ENCODE peak calls at places on chromosomes 1 and 21, in seven cellular contexts. One of them, this sample, is unnamed.

GRCh38 chr1:194105381-194105780 is 919.0 kb upstream of the B3GALT2 start:
- DNase-seq in fibroblast of mammary gland: no peak
- DNase-seq in left lung: no peak
- DNase-seq in AG10803: no peak
- DNase-seq in ovary: no peak
- DNase-seq in GM23338: no peak
- DNase-seq in body of pancreas: no peak
- DNase-seq in this sample: no peak

GRCh38 chr1:26225033-26225831 is 8.8 kb upstream of the CEP85 start:
- DNase-seq in fibroblast of mammary gland: peak; percentile 8
- DNase-seq in left lung: peak; percentile 82
- DNase-seq in AG10803: no peak
- DNase-seq in ovary: peak; percentile 63
- DNase-seq in GM23338: peak; percentile 95
- DNase-seq in body of pancreas: peak; percentile 95
- DNase-seq in this sample: no peak

GRCh38 chr1:170162385-170163226 is 16.8 kb downstream of the NTMT2 start:
- DNase-seq in fibroblast of mammary gland: peak; percentile 97
- DNase-seq in left lung: peak; percentile 43
- DNase-seq in AG10803: peak; percentile 97
- DNase-seq in ovary: peak; percentile 16
- DNase-seq in GM23338: peak; percentile 9
- DNase-seq in body of pancreas: peak; percentile 13
- DNase-seq in this sample: no peak

GRCh38 chr1:23196627-23197328 is 20.5 kb downstream of the HTR1D start:
- DNase-seq in fibroblast of mammary gland: peak; percentile 93
- DNase-seq in left lung: no peak
- DNase-seq in AG10803: peak; percentile 97
- DNase-seq in ovary: no peak
- DNase-seq in GM23338: peak; percentile 24
- DNase-seq in body of pancreas: peak; percentile 24
- DNase-seq in this sample: no peak

GRCh38 chr1:183896466-183897026 is 91.6 kb downstream of the RGL1 start:
- DNase-seq in fibroblast of mammary gland: peak; percentile 93
- DNase-seq in left lung: no peak
- DNase-seq in AG10803: no peak
- DNase-seq in ovary: no peak
- DNase-seq in GM23338: no peak
- DNase-seq in body of pancreas: no peak
- DNase-seq in this sample: no peak

GRCh38 chr1:68608289-68608688 is 111.4 kb upstream of the DEPDC1 start:
- DNase-seq in fibroblast of mammary gland: no peak
- DNase-seq in left lung: no peak
- DNase-seq in AG10803: no peak
- DNase-seq in ovary: no peak
- DNase-seq in GM23338: no peak
- DNase-seq in body of pancreas: no peak
- DNase-seq in this sample: no peak

GRCh38 chr1:44805311-44806024 is 1.7 kb downstream of the DYNLT4 start:
- DNase-seq in fibroblast of mammary gland: no peak
- DNase-seq in left lung: peak; percentile 30
- DNase-seq in AG10803: no peak
- DNase-seq in ovary: peak; percentile 39
- DNase-seq in GM23338: no peak
- DNase-seq in body of pancreas: no peak
- DNase-seq in this sample: no peak

GRCh38 chr1:162327144-162327790 is 49.4 kb downstream of the SPATA46 start:
- DNase-seq in fibroblast of mammary gland: peak; percentile 63
- DNase-seq in left lung: no peak
- DNase-seq in AG10803: peak; percentile 2
- DNase-seq in ovary: no peak
- DNase-seq in GM23338: no peak
- DNase-seq in body of pancreas: no peak
- DNase-seq in this sample: no peak

GRCh38 chr1:23210351-23210785 is 6.9 kb downstream of the HTR1D start:
- DNase-seq in fibroblast of mammary gland: no peak
- DNase-seq in left lung: no peak
- DNase-seq in AG10803: no peak
- DNase-seq in ovary: no peak
- DNase-seq in GM23338: peak; percentile 79
- DNase-seq in body of pancreas: no peak
- DNase-seq in this sample: no peak

GRCh38 chr1:118339431-118340146 is 154.6 kb upstream of the SPAG17 start:
- DNase-seq in fibroblast of mammary gland: peak; percentile 53
- DNase-seq in left lung: no peak
- DNase-seq in AG10803: no peak
- DNase-seq in ovary: no peak
- DNase-seq in GM23338: no peak
- DNase-seq in body of pancreas: no peak
- DNase-seq in this sample: no peak

GRCh38 chr1:169003864-169004516 is 102.5 kb upstream of the ATP1B1 start:
- DNase-seq in fibroblast of mammary gland: no peak
- DNase-seq in left lung: peak; percentile 44
- DNase-seq in AG10803: peak; percentile 43
- DNase-seq in ovary: no peak
- DNase-seq in GM23338: no peak
- DNase-seq in body of pancreas: peak; percentile 39
- DNase-seq in this sample: no peak

DNA sequence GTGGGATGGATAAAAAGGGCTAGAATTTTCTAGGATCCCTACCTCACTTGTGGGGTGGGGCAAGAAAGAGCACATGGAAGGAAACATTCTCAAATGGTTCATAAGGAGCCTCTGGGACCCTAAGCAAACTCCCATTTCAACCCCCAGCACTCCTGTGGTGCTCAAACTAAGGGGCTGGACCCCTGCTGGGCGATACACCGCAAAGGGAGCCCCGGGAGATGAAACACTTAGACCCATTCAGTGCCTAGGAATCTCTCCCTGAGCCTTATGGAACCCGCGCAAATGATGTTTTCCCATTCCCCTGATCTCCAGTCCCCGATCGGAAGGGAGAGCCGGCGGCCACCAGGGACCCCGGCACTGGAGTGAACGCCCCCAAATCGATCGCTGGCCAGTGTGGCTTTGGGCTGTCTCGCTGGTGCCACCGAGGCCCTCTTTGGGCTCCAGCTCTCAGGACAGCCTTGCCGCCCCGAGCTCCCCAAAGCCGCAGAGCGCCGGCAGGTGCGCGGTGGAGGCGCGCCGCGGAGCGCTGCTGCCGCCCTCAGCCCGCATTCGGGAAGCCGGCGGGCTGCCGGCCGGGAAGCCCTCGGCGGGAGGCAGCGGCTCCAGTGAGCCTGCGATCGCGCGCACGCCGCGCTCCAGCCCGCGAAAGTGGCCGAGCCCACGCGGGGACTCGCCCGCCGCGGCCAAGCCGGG is 1.2 kb downstream of the PLXNA2 start:
- DNase-seq in fibroblast of mammary gland: peak; percentile 14
- DNase-seq in left lung: no peak
- DNase-seq in AG10803: no peak
- DNase-seq in ovary: no peak
- DNase-seq in GM23338: peak; percentile 66
- DNase-seq in body of pancreas: peak; percentile 54
- DNase-seq in this sample: no peak
- TF ChIP-seq CTCF in fibroblast of mammary gland: no peak
- TF ChIP-seq CTCF in left lung: no peak
- TF ChIP-seq CTCF in AG10803: peak; percentile 3
- TF ChIP-seq CTCF in ovary: peak; percentile 32
- TF ChIP-seq CTCF in GM23338: peak; percentile 29
- TF ChIP-seq CTCF in body of pancreas: peak; percentile 18
- TF ChIP-seq CTCF in this sample: peak; percentile 23

GRCh38 chr1:203196371-203196770 is 9.9 kb upstream of the CHI3L1 start:
- DNase-seq in fibroblast of mammary gland: no peak
- DNase-seq in left lung: no peak
- DNase-seq in AG10803: peak; percentile 11
- DNase-seq in ovary: no peak
- DNase-seq in GM23338: peak; percentile 60
- DNase-seq in body of pancreas: no peak
- DNase-seq in this sample: no peak
- TF ChIP-seq CTCF in fibroblast of mammary gland: no peak
- TF ChIP-seq CTCF in left lung: no peak
- TF ChIP-seq CTCF in AG10803: peak; percentile 29
- TF ChIP-seq CTCF in ovary: no peak
- TF ChIP-seq CTCF in GM23338: peak; percentile 54
- TF ChIP-seq CTCF in body of pancreas: no peak
- TF ChIP-seq CTCF in this sample: no peak

GRCh38 chr1:24438423-24438901 is 22.9 kb downstream of the NIPAL3 start:
- DNase-seq in fibroblast of mammary gland: peak; percentile 57
- DNase-seq in left lung: no peak
- DNase-seq in AG10803: peak; percentile 74
- DNase-seq in ovary: no peak
- DNase-seq in GM23338: peak; percentile 29
- DNase-seq in body of pancreas: no peak
- DNase-seq in this sample: no peak
- TF ChIP-seq CTCF in fibroblast of mammary gland: no peak
- TF ChIP-seq CTCF in left lung: no peak
- TF ChIP-seq CTCF in AG10803: no peak
- TF ChIP-seq CTCF in ovary: no peak
- TF ChIP-seq CTCF in GM23338: no peak
- TF ChIP-seq CTCF in body of pancreas: no peak
- TF ChIP-seq CTCF in this sample: no peak

GRCh38 chr1:93306920-93307319 is 38.8 kb upstream of the DR1 start:
- DNase-seq in fibroblast of mammary gland: no peak
- DNase-seq in left lung: no peak
- DNase-seq in AG10803: no peak
- DNase-seq in ovary: no peak
- DNase-seq in GM23338: no peak
- DNase-seq in body of pancreas: no peak
- DNase-seq in this sample: no peak

GRCh38 chr1:93301131-93301530 is 44.6 kb upstream of the DR1 start:
- DNase-seq in fibroblast of mammary gland: no peak
- DNase-seq in left lung: no peak
- DNase-seq in AG10803: no peak
- DNase-seq in ovary: no peak
- DNase-seq in GM23338: no peak
- DNase-seq in body of pancreas: no peak
- DNase-seq in this sample: no peak

GRCh38 chr1:93302078-93302477 is 43.6 kb upstream of the DR1 start:
- DNase-seq in fibroblast of mammary gland: no peak
- DNase-seq in left lung: no peak
- DNase-seq in AG10803: no peak
- DNase-seq in ovary: no peak
- DNase-seq in GM23338: no peak
- DNase-seq in body of pancreas: no peak
- DNase-seq in this sample: no peak

GRCh38 chr1:93304716-93305138 is 41.0 kb upstream of the DR1 start:
- DNase-seq in fibroblast of mammary gland: peak; percentile 78
- DNase-seq in left lung: no peak
- DNase-seq in AG10803: peak; percentile 74
- DNase-seq in ovary: no peak
- DNase-seq in GM23338: peak; percentile 89
- DNase-seq in body of pancreas: peak; percentile 71
- DNase-seq in this sample: peak; percentile 36
- TF ChIP-seq CTCF in fibroblast of mammary gland: peak; percentile 94
- TF ChIP-seq CTCF in left lung: peak; percentile 86
- TF ChIP-seq CTCF in AG10803: peak; percentile 97
- TF ChIP-seq CTCF in ovary: peak; percentile 61
- TF ChIP-seq CTCF in GM23338: peak; percentile 89
- TF ChIP-seq CTCF in body of pancreas: peak; percentile 87
- TF ChIP-seq CTCF in this sample: peak; percentile 66

GRCh38 chr21:39670741-39671140 is 58.0 kb downstream of the B3GALT5 start:
- DNase-seq in fibroblast of mammary gland: no peak
- DNase-seq in left lung: no peak
- DNase-seq in AG10803: peak; percentile 30
- DNase-seq in ovary: no peak
- DNase-seq in GM23338: no peak
- DNase-seq in body of pancreas: peak; percentile 56
- DNase-seq in this sample: no peak

GRCh38 chr21:39667353-39667891 is 54.7 kb downstream of the B3GALT5 start:
- DNase-seq in fibroblast of mammary gland: no peak
- DNase-seq in left lung: no peak
- DNase-seq in AG10803: no peak
- DNase-seq in ovary: no peak
- DNase-seq in GM23338: no peak
- DNase-seq in body of pancreas: peak; percentile 41
- DNase-seq in this sample: no peak

GRCh38 chr21:39668369-39668768 is 55.6 kb downstream of the B3GALT5 start:
- DNase-seq in fibroblast of mammary gland: no peak
- DNase-seq in left lung: no peak
- DNase-seq in AG10803: no peak
- DNase-seq in ovary: no peak
- DNase-seq in GM23338: no peak
- DNase-seq in body of pancreas: peak; percentile 46
- DNase-seq in this sample: no peak

GRCh38 chr21:39669976-39670671 is 57.4 kb downstream of the B3GALT5 start:
- DNase-seq in fibroblast of mammary gland: no peak
- DNase-seq in left lung: no peak
- DNase-seq in AG10803: no peak
- DNase-seq in ovary: no peak
- DNase-seq in GM23338: no peak
- DNase-seq in body of pancreas: peak; percentile 38
- DNase-seq in this sample: no peak

DNA sequence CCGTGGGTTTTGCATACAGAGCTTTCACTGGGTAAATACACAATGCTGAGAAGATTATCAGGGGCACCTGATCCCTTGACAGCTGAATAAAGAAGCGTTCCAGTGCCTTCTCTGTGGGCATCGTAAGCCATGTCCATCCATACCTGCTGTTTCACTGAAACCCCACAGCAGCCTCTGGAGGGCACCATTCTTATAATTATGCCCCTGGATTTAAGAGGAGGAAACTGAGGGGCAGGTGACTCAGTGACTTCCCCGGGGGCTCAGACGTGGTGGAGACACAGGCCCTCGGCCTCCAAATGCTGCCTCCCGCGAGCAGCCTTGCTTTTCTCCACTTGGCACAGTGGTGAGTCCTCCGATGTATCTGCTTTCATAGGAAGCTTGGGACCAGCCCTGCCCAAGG is 56.7 kb downstream of the B3GALT5 start:
- DNase-seq in fibroblast of mammary gland: no peak
- DNase-seq in left lung: no peak
- DNase-seq in AG10803: no peak
- DNase-seq in ovary: no peak
- DNase-seq in GM23338: no peak
- DNase-seq in body of pancreas: no peak
- DNase-seq in this sample: no peak
- TF ChIP-seq CTCF in fibroblast of mammary gland: no peak
- TF ChIP-seq CTCF in left lung: no peak
- TF ChIP-seq CTCF in AG10803: no peak
- TF ChIP-seq CTCF in ovary: no peak
- TF ChIP-seq CTCF in GM23338: peak; percentile 42
- TF ChIP-seq CTCF in body of pancreas: no peak
- TF ChIP-seq CTCF in this sample: no peak

DNA sequence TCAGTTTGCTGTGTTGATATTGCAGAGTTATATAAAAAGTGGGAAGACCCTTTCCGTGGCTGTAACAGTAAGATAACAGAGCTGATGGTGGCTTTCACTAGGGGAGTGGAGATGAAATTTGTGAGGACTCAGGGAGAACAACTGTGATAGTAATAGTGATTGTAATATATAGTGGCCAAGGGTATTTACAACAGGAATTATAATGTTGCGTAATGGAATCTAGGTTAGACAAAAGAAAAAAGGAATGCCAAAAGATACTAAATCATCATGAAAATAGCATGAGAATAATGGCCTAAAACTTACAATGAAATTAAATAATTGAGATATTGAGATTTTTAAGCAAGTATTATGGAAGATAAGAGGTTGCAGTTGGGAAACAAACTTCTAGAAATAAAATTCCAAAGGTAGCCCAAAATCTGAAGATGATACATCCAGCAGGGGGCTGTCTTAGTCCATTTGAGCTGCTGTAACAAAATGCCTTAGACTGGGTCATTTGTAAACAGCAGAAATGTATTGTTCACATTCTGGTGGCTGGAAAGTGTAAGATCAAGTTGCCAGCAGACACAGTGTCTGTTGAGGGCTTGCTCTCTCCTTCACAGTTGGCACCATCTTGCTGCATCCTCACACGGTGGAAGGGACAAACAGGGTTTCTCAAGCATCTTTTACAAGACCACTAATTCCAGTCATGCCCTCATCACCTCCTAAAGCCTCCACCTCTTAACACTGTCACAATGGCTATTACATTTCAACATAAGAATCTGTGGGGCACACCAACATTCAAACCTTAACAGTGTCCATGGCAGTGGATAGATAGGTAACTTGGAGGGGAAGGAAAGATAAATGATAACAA is 711.2 kb downstream of the MRPL39 start:
- DNase-seq in fibroblast of mammary gland: peak; percentile 7
- DNase-seq in left lung: no peak
- DNase-seq in AG10803: peak; percentile 26
- DNase-seq in ovary: peak; percentile 14
- DNase-seq in GM23338: peak; percentile 66
- DNase-seq in body of pancreas: peak; percentile 10
- DNase-seq in this sample: no peak
- TF ChIP-seq CTCF in fibroblast of mammary gland: peak; percentile 29
- TF ChIP-seq CTCF in left lung: peak; percentile 15
- TF ChIP-seq CTCF in AG10803: peak; percentile 56
- TF ChIP-seq CTCF in ovary: peak; percentile 39
- TF ChIP-seq CTCF in GM23338: peak; percentile 61
- TF ChIP-seq CTCF in body of pancreas: peak; percentile 53
- TF ChIP-seq CTCF in this sample: peak; percentile 61